ENCODE peak calls at places on chromosomes 1 and 21, in ten cellular contexts. R, S, V, K, T, O, G, A, H and E are unnamed samples.

GRCh38 chr1:170510163-170510562 is 21.8 kb upstream of the GORAB start:
- DNase-seq in R (no peak), S (peak), V (peak), K (peak), T (no peak), O (no peak), G (no peak), A (no peak), H (no peak), E (no peak)

GRCh38 chr1:11858968-11859871 is 475 bp upstream of the NPPB start:
- DNase-seq in R (peak), S (peak), V (peak), K (peak), T (no peak), O (peak), G (peak), A (peak), H (peak), E (no peak)

GRCh38 chr1:8643542-8644536 is 173.6 kb downstream of the RERE start:
- DNase-seq in R (no peak), S (no peak), V (no peak), K (no peak), T (no peak), O (peak), G (no peak), A (no peak), H (peak), E (no peak)

GRCh38 chr1:167794043-167794442 is 72.3 kb downstream of the MPZL1 start:
- DNase-seq in R (no peak), S (no peak), V (no peak), K (peak), T (no peak), O (no peak), G (no peak), A (no peak), H (no peak), E (no peak)

GRCh38 chr1:46466477-46467182 is 23.0 kb upstream of the DMBX1 start:
- DNase-seq in R (peak), S (no peak), V (no peak), K (peak), T (no peak), O (no peak), G (no peak), A (no peak), H (no peak), E (no peak)

GRCh38 chr1:155070721-155071556 is 7.4 kb downstream of the EFNA4 start:
- DNase-seq in R (peak), S (peak), V (peak), K (peak), T (no peak), O (peak), G (peak), A (peak), H (peak), E (no peak)

GRCh38 chr1:27891196-27891889 is 19.0 kb downstream of the THEMIS2 start:
- DNase-seq in R (no peak), S (no peak), V (no peak), K (no peak), T (no peak), O (peak), G (no peak), A (no peak), H (no peak), E (no peak)

GRCh38 chr1:211632117-211632807 is 43.2 kb downstream of the NEK2 start:
- DNase-seq in R (no peak), S (peak), V (no peak), K (no peak), T (no peak), O (peak), G (no peak), A (no peak), H (no peak), E (no peak)

GRCh38 chr21:36639769-36640168 is 59.1 kb upstream of the SIM2 start:
- DNase-seq in R (no peak), S (no peak), V (no peak), K (no peak), T (no peak), O (no peak), G (no peak), A (no peak), H (no peak), E (no peak)

GRCh38 chr21:36641346-36641745 is 57.6 kb upstream of the SIM2 start:
- DNase-seq in R (no peak), S (no peak), V (no peak), K (no peak), T (no peak), O (no peak), G (no peak), A (no peak), H (no peak), E (no peak)

GRCh38 chr21:36642777-36643176 is 56.1 kb upstream of the SIM2 start:
- DNase-seq in R (no peak), S (no peak), V (no peak), K (no peak), T (no peak), O (no peak), G (no peak), A (no peak), H (no peak), E (no peak)

GRCh38 chr21:36641886-36642285 is 57.0 kb upstream of the SIM2 start:
- DNase-seq in R (no peak), S (no peak), V (no peak), K (no peak), T (no peak), O (no peak), G (no peak), A (no peak), H (no peak), E (no peak)

GRCh38 chr21:36640260-36641244 is 58.4 kb upstream of the SIM2 start:
- DNase-seq in R (no peak), S (no peak), V (peak), K (no peak), T (no peak), O (no peak), G (no peak), A (peak), H (no peak), E (no peak)
- H3K4me3 ChIP-seq in R (no peak), S (no peak), V (no peak), K (no peak), T (no peak), O (no peak), G (no peak), A (peak), H (no peak), E (no peak)

DNA sequence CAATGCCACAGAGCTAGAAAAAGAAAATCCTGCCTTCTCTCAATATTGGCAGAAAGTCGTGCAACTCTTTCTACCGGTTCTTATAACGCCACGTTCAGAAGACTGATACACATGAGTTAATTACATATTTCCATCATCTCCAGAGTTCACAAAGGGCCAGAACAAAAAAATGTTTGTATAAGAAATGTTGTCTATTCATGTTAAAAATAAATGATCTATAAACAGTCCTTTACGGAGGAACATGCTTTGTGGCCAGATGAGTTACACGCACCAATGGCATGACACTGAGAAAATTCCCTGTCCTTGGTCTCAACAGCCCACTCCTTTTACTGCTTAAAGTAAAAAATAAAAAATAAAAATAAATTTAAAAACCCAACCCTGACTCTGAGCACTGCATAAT is 29.5 kb downstream of the C2CD2 start:
- DNase-seq in R (no peak), S (peak), V (peak), K (no peak), T (no peak), O (no peak), G (no peak), A (peak), H (no peak), E (no peak)
- H3K4me3 ChIP-seq in R (no peak), S (no peak), V (no peak), K (no peak), T (peak), O (peak), G (no peak), A (no peak), H (no peak), E (no peak)

DNA sequence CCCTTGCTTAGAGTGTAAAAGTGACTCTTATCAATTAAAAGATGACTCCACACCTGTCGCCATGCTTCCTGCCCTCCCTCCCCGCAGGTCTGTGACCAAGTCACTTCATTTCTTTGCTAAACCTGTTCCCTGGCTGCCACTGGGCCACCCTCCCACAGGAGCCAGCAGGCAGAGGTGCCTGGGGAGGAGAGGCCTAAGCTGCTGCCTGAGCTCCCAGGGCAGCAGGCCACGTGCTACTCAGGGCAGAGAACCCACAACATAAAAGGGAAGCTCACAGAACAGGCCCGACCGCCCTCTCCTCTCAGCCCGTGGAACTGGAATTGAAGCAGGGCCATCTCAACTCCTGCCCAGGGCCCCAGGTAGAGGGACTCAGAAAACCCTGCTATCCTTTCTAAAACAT is 4.9 kb downstream of the C1orf198 start:
- DNase-seq in R (no peak), S (no peak), V (no peak), K (no peak), T (no peak), O (no peak), G (no peak), A (no peak), H (no peak), E (no peak)
- H3K4me3 ChIP-seq in R (peak), S (no peak), V (no peak), K (no peak), T (no peak), O (no peak), G (no peak), A (no peak), H (no peak), E (no peak)

GRCh38 chr1:231162300-231162969 is 577 bp downstream of the TRIM67 start:
- DNase-seq in R (peak), S (peak), V (peak), K (peak), T (no peak), O (no peak), G (peak), A (peak), H (peak), E (no peak)

GRCh38 chr1:231161711-231162299 is at the start of gene TRIM67:
- DNase-seq in R (no peak), S (no peak), V (no peak), K (no peak), T (no peak), O (no peak), G (no peak), A (peak), H (peak), E (no peak)

GRCh38 chr1:231159963-231160761 is 1.7 kb upstream of the TRIM67 start:
- DNase-seq in R (no peak), S (no peak), V (no peak), K (no peak), T (no peak), O (no peak), G (no peak), A (no peak), H (no peak), E (no peak)

GRCh38 chr1:231159202-231159962 is 2.5 kb upstream of the TRIM67 start:
- DNase-seq in R (no peak), S (no peak), V (no peak), K (no peak), T (no peak), O (no peak), G (no peak), A (no peak), H (no peak), E (no peak)

DNA sequence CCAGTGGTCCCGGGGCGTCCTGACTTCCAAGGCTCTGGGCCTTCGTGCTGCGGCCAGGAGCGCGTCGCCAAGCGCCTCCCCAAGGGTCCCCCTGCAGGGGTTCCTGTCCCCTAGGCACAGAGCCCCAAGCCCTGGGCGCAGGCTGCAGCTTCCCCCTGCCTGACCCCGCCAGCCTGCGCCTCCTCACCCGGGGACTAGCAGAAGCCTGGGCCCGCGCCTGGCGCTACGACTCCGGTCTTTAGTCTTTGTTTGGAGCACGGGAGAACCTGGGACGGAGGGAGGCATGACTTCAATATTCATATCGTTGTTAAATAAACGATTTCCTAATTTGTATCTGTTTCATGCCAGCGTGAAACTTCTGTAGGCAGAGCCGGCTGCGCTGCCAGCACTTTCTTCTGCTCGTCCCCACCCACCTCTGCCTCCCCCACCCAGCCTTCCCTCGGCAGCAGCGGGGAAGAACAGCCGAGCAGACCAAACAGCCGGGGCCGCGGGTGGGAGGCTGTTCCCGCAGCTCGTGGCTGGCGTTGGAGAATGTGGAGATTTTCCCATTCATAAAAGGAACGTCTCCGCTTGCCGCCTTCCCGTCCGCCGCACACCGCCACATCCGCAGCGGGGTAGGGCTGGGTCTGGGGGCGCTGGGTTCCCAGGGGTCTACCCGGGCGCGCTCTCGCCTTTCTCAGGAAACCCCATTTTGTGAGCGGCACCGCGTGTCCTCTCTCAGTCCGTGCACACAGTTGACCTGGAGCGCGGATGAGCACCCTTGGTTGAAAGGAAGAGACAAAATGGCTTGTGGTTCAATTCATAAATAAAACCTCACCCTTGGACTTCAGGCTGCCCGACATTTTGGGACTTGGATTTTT is 777 bp upstream of the TRIM67 start:
- DNase-seq in R (no peak), S (no peak), V (no peak), K (no peak), T (no peak), O (no peak), G (no peak), A (no peak), H (no peak), E (no peak)
- H3K4me3 ChIP-seq in R (no peak), S (peak), V (no peak), K (no peak), T (peak), O (no peak), G (no peak), A (peak), H (no peak), E (no peak)

DNA sequence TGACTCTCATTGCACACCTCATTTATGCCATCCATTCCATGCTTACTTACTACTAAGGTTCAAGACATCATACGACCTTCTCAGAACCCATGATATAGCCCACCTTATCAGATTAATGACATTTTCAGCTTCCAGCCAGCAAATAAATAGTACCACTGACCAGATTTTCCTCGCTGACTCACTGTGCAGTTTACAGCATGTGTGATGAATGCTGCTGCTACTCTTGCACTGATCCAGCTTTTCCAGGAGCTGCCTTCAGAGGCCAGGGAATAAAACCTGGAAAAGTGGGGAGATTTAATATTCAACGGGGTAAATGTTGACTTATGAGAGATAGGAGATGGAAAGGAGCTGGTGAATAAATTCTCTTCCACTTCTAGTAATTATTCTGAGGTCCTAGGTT is 247.1 kb downstream of the COL11A1 start:
- DNase-seq in R (no peak), S (no peak), V (peak), K (peak), T (no peak), O (no peak), G (no peak), A (no peak), H (no peak), E (no peak)
- H3K4me3 ChIP-seq in R (no peak), S (no peak), V (no peak), K (no peak), T (no peak), O (no peak), G (no peak), A (no peak), H (no peak), E (no peak)

GRCh38 chr1:184773762-184774320 is 19.2 kb upstream of the EDEM3 start:
- DNase-seq in R (no peak), S (no peak), V (no peak), K (no peak), T (no peak), O (no peak), G (no peak), A (no peak), H (no peak), E (no peak)
- H3K4me3 ChIP-seq in R (no peak), S (no peak), V (no peak), K (no peak), T (no peak), O (no peak), G (no peak), A (no peak), H (no peak), E (no peak)

DNA sequence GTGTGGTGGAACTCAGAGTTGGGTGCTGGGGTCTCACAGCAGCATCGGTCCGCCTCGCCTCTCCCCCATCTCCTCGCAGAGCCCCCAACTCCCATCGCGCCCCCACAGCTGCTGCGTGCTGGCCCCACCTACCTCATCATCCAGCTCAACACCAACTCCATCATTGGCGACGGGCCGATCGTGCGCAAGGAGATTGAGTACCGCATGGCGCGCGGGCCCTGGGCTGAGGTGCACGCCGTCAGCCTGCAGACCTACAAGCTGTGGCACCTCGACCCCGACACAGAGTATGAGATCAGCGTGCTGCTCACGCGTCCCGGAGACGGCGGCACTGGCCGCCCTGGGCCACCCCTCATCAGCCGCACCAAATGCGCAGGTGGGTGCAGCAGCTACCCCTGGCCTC is 24.2 kb downstream of the PTPRU start:
- DNase-seq in R (no peak), S (no peak), V (no peak), K (no peak), T (no peak), O (no peak), G (no peak), A (no peak), H (no peak), E (no peak)
- H3K4me3 ChIP-seq in R (peak), S (peak), V (no peak), K (no peak), T (peak), O (no peak), G (no peak), A (no peak), H (no peak), E (no peak)

GRCh38 chr1:59739111-59739510 is 75.6 kb upstream of the HOOK1 start:
- DNase-seq in R (no peak), S (no peak), V (no peak), K (no peak), T (no peak), O (no peak), G (no peak), A (no peak), H (no peak), E (no peak)
- H3K4me3 ChIP-seq in R (no peak), S (no peak), V (no peak), K (no peak), T (no peak), O (no peak), G (no peak), A (no peak), H (no peak), E (no peak)

GRCh38 chr1:102875756-102876155 is 232.6 kb downstream of the COL11A1 start:
- DNase-seq in R (no peak), S (no peak), V (no peak), K (no peak), T (no peak), O (no peak), G (no peak), A (no peak), H (no peak), E (no peak)

GRCh38 chr1:102879439-102879993 is 228.8 kb downstream of the COL11A1 start:
- DNase-seq in R (no peak), S (peak), V (peak), K (peak), T (no peak), O (no peak), G (no peak), A (peak), H (peak), E (peak)
- H3K4me3 ChIP-seq in R (no peak), S (no peak), V (no peak), K (peak), T (no peak), O (no peak), G (no peak), A (no peak), H (no peak), E (no peak)